ENCODE peak calls at places on chromosomes 5 and 9, in six cellular contexts. V is OCI-LY7; L is AG04450; N is CD8-positive, alpha-beta T cell; W is GM12865; U is LNCaP clone FGC. X is an unnamed sample.

GRCh38 chr5:84080908-84081307 is 303.8 kb downstream of the EDIL3 start:
- DNase-seq in U (no peak), V (no peak), W (no peak), N (no peak), L (no peak), X (no peak)

GRCh38 chr9:131495726-131496292 is 6.9 kb upstream of the POMT1 start:
- DNase-seq in N (no peak), U (no peak), V (no peak), L (no peak), W (no peak), X (no peak)

GRCh38 chr5:149088686-149089085 is 25.8 kb upstream of the SH3TC2 start:
- DNase-seq in W (no peak), U (no peak), V (no peak), L (no peak), N (no peak), X (no peak)

GRCh38 chr9:98226516-98226915 is 28.9 kb downstream of the TBC1D2 start:
- DNase-seq in W (no peak), N (no peak), L (no peak), U (no peak), V (no peak), X (no peak)

GRCh38 chr9:70418822-70419545 is 4.5 kb upstream of the KLF9 start:
- DNase-seq in W (peak), L (peak), N (peak), V (peak), U (peak), X (peak)

GRCh38 chr5:138873886-138874200 is 1.3 kb downstream of the LRRTM2 start:
- DNase-seq in W (no peak), U (no peak), L (no peak), V (no peak), N (no peak), X (no peak)

GRCh38 chr5:1311443-1312055 is 16.7 kb upstream of the TERT start:
- DNase-seq in U (no peak), V (no peak), N (no peak), L (no peak), W (no peak), X (no peak)

GRCh38 chr5:177290816-177291596 is 12.5 kb downstream of the RAB24 start:
- DNase-seq in L (no peak), U (no peak), W (peak), V (peak), N (no peak), X (no peak)

GRCh38 chr9:135524130-135524861 is 3.1 kb downstream of the LCN1 start:
- DNase-seq in U (no peak), L (no peak), N (no peak), V (no peak), W (no peak), X (no peak)

GRCh38 chr5:129804705-129805104 is 56.8 kb downstream of the MINAR2 start:
- DNase-seq in W (no peak), N (no peak), L (no peak), U (no peak), V (no peak), X (no peak)

GRCh38 chr5:132220476-132220875 is 7.2 kb downstream of the P4HA2 start:
- DNase-seq in L (no peak), V (no peak), W (no peak), N (no peak), U (no peak), X (no peak)

GRCh38 chr5:90878549-90879196 is 320.1 kb downstream of the ADGRV1 start:
- DNase-seq in N (no peak), L (no peak), W (no peak), U (no peak), V (no peak), X (no peak)

GRCh38 chr9:20319641-20320337 is 302.5 kb downstream of the MLLT3 start:
- DNase-seq in V (no peak), W (no peak), L (peak), N (no peak), U (no peak), X (no peak)

GRCh38 chr9:109331353-109331752 is 10.5 kb upstream of the EPB41L4B start:
- DNase-seq in U (peak), V (no peak), W (no peak), N (no peak), L (no peak), X (no peak)

GRCh38 chr5:165616550-165617430 is 2111.4 kb downstream of the MAT2B start:
- DNase-seq in V (no peak), N (no peak), L (no peak), W (no peak), U (no peak), X (no peak)

GRCh38 chr5:3715048-3715447 is 119.4 kb downstream of the IRX1 start:
- DNase-seq in N (no peak), L (no peak), U (no peak), W (no peak), V (no peak), X (no peak)

GRCh38 chr5:36777105-36777757 is 99.3 kb upstream of the NIPBL start:
- DNase-seq in N (no peak), V (peak), U (peak), W (peak), L (peak), X (peak)

GRCh38 chr5:84524491-84524890 is 139.8 kb upstream of the EDIL3 start:
- DNase-seq in W (no peak), V (no peak), L (no peak), N (no peak), U (no peak), X (no peak)

GRCh38 chr5:54904425-54904824 is 81.0 kb downstream of the ESM1 start:
- DNase-seq in W (no peak), V (no peak), N (no peak), U (no peak), L (peak), X (no peak)
- TF ChIP-seq CTCF in W (no peak), V (peak), N (no peak), U (peak), L (peak), X (no peak)

GRCh38 chr5:93599427-93600146 is 16.6 kb downstream of the NR2F1 start:
- DNase-seq in N (no peak), W (no peak), U (no peak), V (no peak), L (no peak), X (no peak)
- TF ChIP-seq CTCF in N (no peak), W (no peak), U (no peak), V (no peak), L (no peak), X (no peak)

GRCh38 chr5:68060382-68060781 is 155.2 kb upstream of the PIK3R1 start:
- DNase-seq in L (no peak), N (no peak), W (no peak), V (no peak), U (no peak), X (no peak)

GRCh38 chr5:68055686-68056085 is 159.9 kb upstream of the PIK3R1 start:
- DNase-seq in N (no peak), L (no peak), W (no peak), V (no peak), U (no peak), X (no peak)

GRCh38 chr5:68054625-68055024 is 160.9 kb upstream of the PIK3R1 start:
- DNase-seq in V (no peak), W (no peak), U (no peak), N (no peak), L (no peak), X (no peak)

GRCh38 chr5:68053202-68053601 is 162.4 kb upstream of the PIK3R1 start:
- DNase-seq in U (no peak), N (no peak), W (no peak), V (no peak), L (no peak), X (no peak)

GRCh38 chr5:68057186-68057585 is 158.4 kb upstream of the PIK3R1 start:
- DNase-seq in W (no peak), L (no peak), V (no peak), U (no peak), N (no peak), X (no peak)
- TF ChIP-seq CTCF in W (no peak), L (no peak), V (no peak), U (no peak), N (no peak), X (no peak)

GRCh38 chr9:26975728-26976707 is 19.8 kb downstream of the IFT74 start:
- DNase-seq in N (no peak), U (no peak), W (no peak), V (peak), L (no peak), X (no peak)
- TF ChIP-seq CTCF in N (peak), U (peak), W (peak), V (peak), L (peak), X (no peak)

DNA sequence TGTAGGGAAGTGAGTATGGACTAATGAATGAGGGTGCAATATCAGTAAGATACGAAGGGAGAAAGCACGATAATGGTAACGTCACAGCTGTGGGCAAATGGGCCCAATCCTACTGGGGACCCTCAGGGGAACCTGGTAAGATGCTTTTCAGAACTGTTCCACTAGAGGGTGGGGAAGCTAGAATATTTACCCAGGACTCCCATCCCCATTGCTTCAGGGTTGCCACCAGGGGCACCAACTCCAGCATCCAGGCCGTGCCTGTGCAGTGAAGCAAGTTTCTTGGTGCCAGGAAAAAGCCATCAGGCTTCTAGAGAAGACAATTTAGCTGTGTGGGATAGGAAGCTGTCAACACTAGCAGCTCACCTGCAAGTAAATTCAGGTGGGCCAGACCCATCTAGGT is 409.3 kb downstream of the AGTPBP1 start:
- DNase-seq in N (no peak), L (no peak), W (peak), U (no peak), V (peak), X (no peak)
- TF ChIP-seq CTCF in N (no peak), L (no peak), W (peak), U (no peak), V (peak), X (no peak)

GRCh38 chr5:137199966-137200365 is 299.2 kb downstream of the SPOCK1 start:
- DNase-seq in W (no peak), N (no peak), U (no peak), V (no peak), L (no peak), X (no peak)
- TF ChIP-seq CTCF in W (no peak), N (no peak), U (peak), V (no peak), L (no peak), X (no peak)

DNA sequence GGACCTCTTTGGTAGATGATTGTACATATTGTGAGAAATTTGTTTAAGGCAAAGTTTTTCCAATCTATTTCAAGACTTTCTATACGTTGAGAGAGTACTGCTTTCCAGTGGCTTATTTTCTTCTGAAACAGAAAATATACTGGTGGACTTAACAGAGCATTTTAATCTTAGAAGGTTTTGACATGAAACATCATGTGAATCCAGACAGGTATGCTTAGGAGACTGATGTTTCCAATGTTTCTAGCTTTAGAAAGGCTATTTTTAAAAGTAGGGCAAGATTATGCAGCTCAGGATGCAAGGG is 71.0 kb downstream of the PIK3R1 start:
- DNase-seq in W (no peak), V (no peak), N (no peak), L (no peak), U (no peak), X (no peak)
- TF ChIP-seq CTCF in W (no peak), V (peak), N (no peak), L (no peak), U (no peak), X (no peak)

DNA sequence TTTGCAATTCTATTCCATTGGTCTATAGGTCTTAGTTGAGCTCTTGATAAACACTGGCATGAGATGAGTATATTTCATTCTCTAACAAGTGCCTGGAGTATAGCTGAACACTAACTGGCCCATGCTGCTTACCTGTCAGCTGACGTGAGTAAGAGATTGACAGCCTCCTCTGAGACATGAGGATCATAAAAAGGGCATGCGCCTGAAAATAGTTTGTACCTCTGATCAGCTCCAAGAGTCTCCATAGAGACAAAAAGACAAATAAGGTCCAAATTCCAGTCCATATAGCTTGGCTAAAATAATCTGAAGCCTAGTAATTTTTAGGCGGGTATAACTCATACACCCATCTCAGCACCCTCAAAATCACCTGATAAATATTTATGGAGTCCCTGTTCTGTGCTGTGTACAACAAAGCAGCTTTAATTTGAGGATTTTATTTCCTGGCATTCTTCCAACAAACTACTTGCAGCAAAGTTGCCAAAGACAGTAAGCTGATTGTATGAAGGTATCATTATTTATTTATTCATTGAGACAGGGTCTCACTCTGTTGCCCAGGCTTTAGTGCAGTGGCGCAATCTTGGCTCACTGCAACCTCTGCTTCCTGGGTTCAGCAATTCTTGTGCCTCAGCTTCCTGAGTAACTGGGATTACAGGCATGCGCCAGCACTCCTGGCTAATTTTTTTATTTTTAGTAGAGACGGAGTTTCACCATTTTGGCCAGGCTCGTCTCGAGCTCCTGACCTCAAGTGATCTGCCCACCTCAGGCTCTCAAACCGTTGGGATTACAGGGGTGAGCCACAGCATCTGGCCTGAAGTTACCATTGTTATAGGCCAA is 16.2 kb upstream of the FSD1L start:
- DNase-seq in V (no peak), N (no peak), U (no peak), W (no peak), L (no peak), X (no peak)
- TF ChIP-seq CTCF in V (no peak), N (no peak), U (no peak), W (no peak), L (no peak), X (no peak)

DNA sequence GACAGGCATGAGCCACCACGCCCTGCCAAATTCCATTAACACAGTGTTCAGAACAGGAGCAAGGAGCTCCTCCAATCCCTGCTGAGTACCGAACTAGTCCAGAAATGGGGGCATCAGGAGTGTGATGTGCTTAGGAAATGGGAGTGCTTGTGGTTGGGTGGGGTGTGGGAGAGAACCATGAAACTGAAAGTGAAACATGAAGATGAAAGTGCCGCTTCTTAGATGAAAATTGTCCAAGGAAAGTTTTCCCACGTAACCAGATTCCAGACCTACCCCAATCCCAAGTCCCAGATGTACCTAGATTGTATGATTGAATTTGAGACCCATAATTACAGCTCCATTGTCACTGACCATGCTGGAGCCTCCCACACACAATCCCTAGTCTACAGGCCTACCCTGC is 16.6 kb upstream of the ZNF131 start:
- DNase-seq in N (no peak), W (no peak), L (no peak), U (no peak), V (no peak), X (no peak)
- TF ChIP-seq CTCF in N (no peak), W (no peak), L (no peak), U (no peak), V (no peak), X (no peak)

X was measured in GM20000.